ENCODE peak calls at places on chromosomes 11 and 22, in five cellular contexts. K, Y, A, S and L are unnamed samples.
A peak's percentile ranks its signal among the peaks of the same experiment; 100 is the strongest.

GRCh38 chr11:85750646-85751045 is 60.3 kb downstream of the SYTL2 start:
- DNase-seq in K (no peak), Y (no peak), A (no peak), S (no peak), L (no peak)

GRCh38 chr11:77413850-77414249 is 60.0 kb downstream of the PAK1 start:
- DNase-seq in K (no peak), Y (no peak), A (no peak), S (no peak), L (no peak)

GRCh38 chr11:9758676-9759518 is 95.0 kb downstream of the SWAP70 start:
- DNase-seq in K (peak; percentile 39), Y (peak; percentile 73), A (peak; percentile 41), S (peak; percentile 95), L (peak; percentile 70)

GRCh38 chr22:20783844-20784723 is 10.2 kb downstream of the SERPIND1 start:
- DNase-seq in K (no peak), Y (peak; percentile 54), A (peak; percentile 37), S (peak; percentile 77), L (peak; percentile 20)

GRCh38 chr11:6703247-6704063 is 20.3 kb upstream of the MRPL17 start:
- DNase-seq in K (no peak), Y (no peak), A (no peak), S (peak; percentile 91), L (no peak)

GRCh38 chr22:23175817-23176644 is 4.3 kb upstream of the BCR start:
- DNase-seq in K (no peak), Y (no peak), A (no peak), S (no peak), L (no peak)

GRCh38 chr11:107819361-107820014 is 39.1 kb downstream of the SLC35F2 start:
- DNase-seq in K (no peak), Y (no peak), A (no peak), S (no peak), L (no peak)

GRCh38 chr11:73269353-73270088 is 2.6 kb upstream of the P2RY6 start:
- DNase-seq in K (no peak), Y (no peak), A (no peak), S (no peak), L (no peak)

GRCh38 chr11:34269031-34269430 is 88.8 kb downstream of the ABTB2 start:
- DNase-seq in K (no peak), Y (no peak), A (no peak), S (peak; percentile 88), L (no peak)

GRCh38 chr22:20750461-20751184 is 23.3 kb upstream of the SERPIND1 start:
- DNase-seq in K (peak; percentile 12), Y (no peak), A (peak; percentile 6), S (peak; percentile 27), L (peak; percentile 46)